ENCODE peak calls at places on chromosome 17, in five cellular contexts. One of them, this sample, is unnamed.

GRCh38 chr17:700504-701094 is 14.0 kb downstream of the VPS53 start:
- DNase-seq in GM23338: peak
- DNase-seq in ascending aorta: no peak
- DNase-seq in lung: no peak
- DNase-seq in gastrocnemius medialis: no peak
- DNase-seq in this sample: no peak

GRCh38 chr17:21530311-21530710 is 154.2 kb downstream of the KCNJ12 start:
- DNase-seq in GM23338: no peak
- DNase-seq in ascending aorta: no peak
- DNase-seq in lung: no peak
- DNase-seq in gastrocnemius medialis: no peak
- DNase-seq in this sample: no peak

GRCh38 chr17:61362396-61362795 is 37.2 kb upstream of the TBX2 start:
- DNase-seq in GM23338: no peak
- DNase-seq in ascending aorta: no peak
- DNase-seq in lung: no peak
- DNase-seq in gastrocnemius medialis: no peak
- DNase-seq in this sample: no peak

GRCh38 chr17:78739331-78739853 is 42.7 kb downstream of the CYTH1 start:
- DNase-seq in GM23338: no peak
- DNase-seq in ascending aorta: no peak
- DNase-seq in lung: no peak
- DNase-seq in gastrocnemius medialis: no peak
- DNase-seq in this sample: no peak

GRCh38 chr17:42312285-42313130 is 24.2 kb downstream of the STAT5A start:
- DNase-seq in GM23338: peak
- DNase-seq in ascending aorta: no peak
- DNase-seq in lung: peak
- DNase-seq in gastrocnemius medialis: peak
- DNase-seq in this sample: peak

GRCh38 chr17:45296003-45296832 is 20.6 kb downstream of the MAP3K14 start:
- DNase-seq in GM23338: no peak
- DNase-seq in ascending aorta: no peak
- DNase-seq in lung: no peak
- DNase-seq in gastrocnemius medialis: no peak
- DNase-seq in this sample: no peak

GRCh38 chr17:36837616-36838272 is 99.5 kb upstream of the LHX1 start:
- DNase-seq in GM23338: peak
- DNase-seq in ascending aorta: no peak
- DNase-seq in lung: no peak
- DNase-seq in gastrocnemius medialis: no peak
- DNase-seq in this sample: no peak

GRCh38 chr17:12721581-12721980 is 55.9 kb downstream of the MYOCD start:
- DNase-seq in GM23338: no peak
- DNase-seq in ascending aorta: no peak
- DNase-seq in lung: no peak
- DNase-seq in gastrocnemius medialis: no peak
- DNase-seq in this sample: no peak

GRCh38 chr17:40452074-40452787 is 9.0 kb downstream of the IGFBP4 start:
- DNase-seq in GM23338: no peak
- DNase-seq in ascending aorta: no peak
- DNase-seq in lung: no peak
- DNase-seq in gastrocnemius medialis: peak
- DNase-seq in this sample: no peak

GRCh38 chr17:64784353-64784798 is 122.3 kb upstream of the SMURF2 start:
- DNase-seq in GM23338: no peak
- DNase-seq in ascending aorta: no peak
- DNase-seq in lung: no peak
- DNase-seq in gastrocnemius medialis: no peak
- DNase-seq in this sample: no peak

GRCh38 chr17:2146132-2146871 is 91.4 kb downstream of the HIC1 start:
- DNase-seq in GM23338: no peak
- DNase-seq in ascending aorta: no peak
- DNase-seq in lung: peak
- DNase-seq in gastrocnemius medialis: no peak
- DNase-seq in this sample: peak

GRCh38 chr17:41171881-41172280 is 3.9 kb upstream of the KRTAP4-3 start:
- DNase-seq in GM23338: no peak
- DNase-seq in ascending aorta: no peak
- DNase-seq in lung: no peak
- DNase-seq in gastrocnemius medialis: no peak
- DNase-seq in this sample: no peak

GRCh38 chr17:45019177-45019711 is 32.2 kb downstream of the DCAKD start:
- DNase-seq in GM23338: peak
- DNase-seq in ascending aorta: no peak
- DNase-seq in lung: no peak
- DNase-seq in gastrocnemius medialis: peak
- DNase-seq in this sample: peak

GRCh38 chr17:40623419-40624217 is 24.0 kb downstream of the SMARCE1 start:
- DNase-seq in GM23338: no peak
- DNase-seq in ascending aorta: no peak
- DNase-seq in lung: no peak
- DNase-seq in gastrocnemius medialis: no peak
- DNase-seq in this sample: no peak

GRCh38 chr17:13920413-13920812 is 148.9 kb upstream of the COX10 start:
- DNase-seq in GM23338: no peak
- DNase-seq in ascending aorta: no peak
- DNase-seq in lung: no peak
- DNase-seq in gastrocnemius medialis: no peak
- DNase-seq in this sample: no peak

GRCh38 chr17:50347894-50348291 is 2.0 kb downstream of the XYLT2 start:
- DNase-seq in GM23338: no peak
- DNase-seq in ascending aorta: no peak
- DNase-seq in lung: no peak
- DNase-seq in gastrocnemius medialis: no peak
- DNase-seq in this sample: no peak
- H3K27ac ChIP-seq in GM23338: no peak
- H3K27ac ChIP-seq in ascending aorta: no peak
- H3K27ac ChIP-seq in lung: no peak
- H3K27ac ChIP-seq in gastrocnemius medialis: no peak
- H3K27ac ChIP-seq in this sample: no peak

DNA sequence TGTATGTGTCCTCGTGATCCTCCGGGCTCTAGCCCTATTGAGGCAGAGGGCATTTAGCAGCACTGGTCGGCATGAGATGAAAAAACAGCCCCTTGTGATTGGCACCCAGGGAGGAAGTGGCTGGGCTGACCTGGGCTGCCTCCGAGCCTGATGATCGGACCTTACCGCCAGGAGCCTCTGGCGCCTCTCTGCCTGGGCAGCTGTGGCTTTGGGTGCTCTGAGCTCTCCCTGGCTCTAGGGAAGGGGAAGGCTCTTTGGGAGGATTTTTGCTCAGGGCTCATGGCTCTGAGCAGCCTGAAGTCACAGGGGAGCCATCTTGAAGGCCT is 7.1 kb downstream of the CYGB start:
- DNase-seq in GM23338: no peak
- DNase-seq in ascending aorta: no peak
- DNase-seq in lung: no peak
- DNase-seq in gastrocnemius medialis: no peak
- DNase-seq in this sample: no peak
- H3K27ac ChIP-seq in GM23338: no peak
- H3K27ac ChIP-seq in ascending aorta: peak
- H3K27ac ChIP-seq in lung: peak
- H3K27ac ChIP-seq in gastrocnemius medialis: peak
- H3K27ac ChIP-seq in this sample: peak

GRCh38 chr17:48244814-48245213 is 137.2 kb downstream of the SNX11 start:
- DNase-seq in GM23338: no peak
- DNase-seq in ascending aorta: no peak
- DNase-seq in lung: no peak
- DNase-seq in gastrocnemius medialis: no peak
- DNase-seq in this sample: no peak
- H3K27ac ChIP-seq in GM23338: no peak
- H3K27ac ChIP-seq in ascending aorta: no peak
- H3K27ac ChIP-seq in lung: no peak
- H3K27ac ChIP-seq in gastrocnemius medialis: no peak
- H3K27ac ChIP-seq in this sample: no peak

DNA sequence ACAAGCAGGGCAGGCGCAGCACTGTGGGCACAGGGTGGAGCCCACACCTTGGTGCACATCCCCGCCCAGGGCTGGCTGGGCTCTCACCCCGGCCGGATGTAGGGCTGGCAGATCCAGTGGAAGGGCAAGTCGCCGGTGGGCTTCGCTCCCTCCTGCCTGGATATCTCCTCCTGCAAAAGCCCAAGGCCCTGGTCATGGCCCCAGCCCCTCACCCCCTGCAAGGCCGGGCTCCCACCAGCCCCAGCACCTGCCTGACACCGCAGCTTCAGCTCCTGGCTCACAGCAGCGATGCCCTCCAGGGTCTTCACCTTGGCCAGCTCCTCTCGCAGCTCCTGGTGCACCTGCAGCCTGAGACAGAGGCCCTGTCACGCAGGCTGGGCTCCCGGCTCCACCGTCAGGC is 5.0 kb downstream of the DUS1L start:
- DNase-seq in GM23338: no peak
- DNase-seq in ascending aorta: no peak
- DNase-seq in lung: no peak
- DNase-seq in gastrocnemius medialis: no peak
- DNase-seq in this sample: no peak
- H3K27ac ChIP-seq in GM23338: no peak
- H3K27ac ChIP-seq in ascending aorta: no peak
- H3K27ac ChIP-seq in lung: no peak
- H3K27ac ChIP-seq in gastrocnemius medialis: no peak
- H3K27ac ChIP-seq in this sample: no peak

GRCh38 chr17:51536627-51537026 is 276.3 kb downstream of the UTP18 start:
- DNase-seq in GM23338: no peak
- DNase-seq in ascending aorta: no peak
- DNase-seq in lung: no peak
- DNase-seq in gastrocnemius medialis: no peak
- DNase-seq in this sample: no peak

GRCh38 chr17:51541215-51541614 is 280.9 kb downstream of the UTP18 start:
- DNase-seq in GM23338: no peak
- DNase-seq in ascending aorta: no peak
- DNase-seq in lung: no peak
- DNase-seq in gastrocnemius medialis: no peak
- DNase-seq in this sample: no peak

GRCh38 chr17:51540151-51540550 is 279.8 kb downstream of the UTP18 start:
- DNase-seq in GM23338: peak
- DNase-seq in ascending aorta: no peak
- DNase-seq in lung: no peak
- DNase-seq in gastrocnemius medialis: no peak
- DNase-seq in this sample: no peak

DNA sequence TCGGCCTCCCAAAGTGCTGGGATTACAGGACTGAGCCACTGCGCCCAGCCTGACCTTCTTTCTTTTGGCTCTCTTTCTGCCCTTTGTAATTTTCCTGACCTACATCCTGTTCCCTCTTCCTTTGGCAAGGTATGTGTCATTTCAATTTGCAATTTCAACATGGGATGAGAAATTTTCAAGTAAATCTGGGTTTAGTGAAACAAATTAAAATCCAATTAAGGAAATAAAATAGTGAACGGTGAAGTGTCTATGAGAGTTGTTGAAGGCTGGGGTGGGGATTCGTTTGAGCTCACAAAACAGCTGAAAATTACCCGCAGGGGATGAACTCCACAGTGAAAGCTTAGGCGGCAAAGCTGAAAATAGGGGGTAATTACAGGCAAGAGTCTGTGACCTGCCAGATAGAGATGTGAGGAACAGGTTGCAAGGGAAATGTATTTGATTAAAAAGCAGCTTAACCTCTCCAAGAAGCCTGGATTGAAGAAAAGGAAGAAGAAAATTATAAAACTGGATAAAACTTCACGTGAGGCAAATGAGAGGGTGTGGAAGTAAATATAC is 277.7 kb downstream of the UTP18 start:
- DNase-seq in GM23338: no peak
- DNase-seq in ascending aorta: no peak
- DNase-seq in lung: no peak
- DNase-seq in gastrocnemius medialis: no peak
- DNase-seq in this sample: no peak
- H3K27ac ChIP-seq in GM23338: no peak
- H3K27ac ChIP-seq in ascending aorta: no peak
- H3K27ac ChIP-seq in lung: no peak
- H3K27ac ChIP-seq in gastrocnemius medialis: no peak
- H3K27ac ChIP-seq in this sample: no peak

GRCh38 chr17:50853781-50854180 is 12.4 kb downstream of the TOB1 start:
- DNase-seq in GM23338: no peak
- DNase-seq in ascending aorta: no peak
- DNase-seq in lung: no peak
- DNase-seq in gastrocnemius medialis: no peak
- DNase-seq in this sample: no peak

GRCh38 chr17:50853015-50853615 is 13.0 kb downstream of the TOB1 start:
- DNase-seq in GM23338: no peak
- DNase-seq in ascending aorta: no peak
- DNase-seq in lung: no peak
- DNase-seq in gastrocnemius medialis: no peak
- DNase-seq in this sample: no peak

GRCh38 chr17:50856431-50856830 is 9.7 kb downstream of the TOB1 start:
- DNase-seq in GM23338: no peak
- DNase-seq in ascending aorta: no peak
- DNase-seq in lung: no peak
- DNase-seq in gastrocnemius medialis: no peak
- DNase-seq in this sample: no peak

GRCh38 chr17:50858486-50859225 is 7.5 kb downstream of the TOB1 start:
- DNase-seq in GM23338: no peak
- DNase-seq in ascending aorta: no peak
- DNase-seq in lung: no peak
- DNase-seq in gastrocnemius medialis: no peak
- DNase-seq in this sample: no peak

DNA sequence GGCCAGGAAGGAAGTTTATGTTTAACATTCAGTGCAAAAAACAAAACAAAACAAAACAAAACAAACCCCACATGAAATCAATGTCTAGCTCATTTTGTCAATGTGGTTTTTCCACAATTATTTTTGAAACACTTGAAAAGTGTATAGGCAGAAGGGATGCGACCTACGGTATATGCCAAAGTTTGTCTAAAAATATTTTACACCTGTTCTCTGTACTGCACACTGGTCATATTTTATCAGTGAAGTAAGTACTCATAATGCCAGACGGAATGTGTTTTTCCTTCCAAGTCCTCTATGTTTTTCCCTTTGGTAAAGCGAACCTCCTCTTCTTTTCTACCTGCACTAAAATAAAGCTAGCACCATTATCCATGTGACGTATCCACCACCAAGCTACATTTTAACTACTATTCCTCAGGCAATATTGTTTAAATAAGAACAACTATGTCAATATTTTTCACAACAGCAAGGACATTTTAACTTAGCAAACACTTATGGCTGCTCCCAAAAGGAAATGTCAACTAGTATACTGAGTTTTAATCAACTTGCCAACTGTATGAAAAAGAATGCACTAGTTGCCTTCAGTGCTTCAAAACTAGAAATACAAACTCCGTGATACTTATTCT is 10.3 kb downstream of the TOB1 start:
- DNase-seq in GM23338: no peak
- DNase-seq in ascending aorta: no peak
- DNase-seq in lung: no peak
- DNase-seq in gastrocnemius medialis: no peak
- DNase-seq in this sample: no peak
- H3K27ac ChIP-seq in GM23338: no peak
- H3K27ac ChIP-seq in ascending aorta: no peak
- H3K27ac ChIP-seq in lung: no peak
- H3K27ac ChIP-seq in gastrocnemius medialis: peak
- H3K27ac ChIP-seq in this sample: no peak

DNA sequence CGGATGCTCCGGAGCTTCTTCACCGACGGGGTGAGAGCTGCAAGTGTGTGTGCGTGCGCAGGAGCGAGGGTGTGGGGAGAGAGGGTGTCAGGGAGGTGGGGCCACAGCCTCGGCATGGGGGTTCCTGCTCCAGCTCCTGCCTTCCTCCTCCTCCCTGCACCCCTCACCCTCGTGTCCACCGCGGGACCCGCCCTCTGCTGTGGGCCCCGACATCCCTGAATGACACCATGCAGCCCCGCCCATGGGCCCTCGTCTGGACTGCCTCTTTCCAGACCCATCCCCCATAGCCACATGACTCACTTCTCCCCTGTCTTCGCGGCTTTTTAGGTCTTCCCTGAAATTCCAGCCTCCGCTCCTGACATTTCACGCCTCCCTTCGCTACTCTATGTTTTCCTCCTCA is 41.6 kb downstream of the ARHGAP23 start:
- DNase-seq in GM23338: peak
- DNase-seq in ascending aorta: no peak
- DNase-seq in lung: no peak
- DNase-seq in gastrocnemius medialis: no peak
- DNase-seq in this sample: no peak
- H3K27ac ChIP-seq in GM23338: peak
- H3K27ac ChIP-seq in ascending aorta: no peak
- H3K27ac ChIP-seq in lung: no peak
- H3K27ac ChIP-seq in gastrocnemius medialis: no peak
- H3K27ac ChIP-seq in this sample: no peak